ENCODE peak calls at places on chromosome 19, in five cellular contexts. U is foreskin fibroblast, B is IMR-90, V is GM23248, Y is neuronal stem cell. H is an unnamed sample.

GRCh38 chr19:49210108-49210900 is 52.7 kb downstream of the TRPM4 start:
- DNase-seq in Y (peak), U (peak), V (peak), B (no peak), H (no peak)

GRCh38 chr19:511101-511841 is 4.0 kb downstream of the TPGS1 start:
- DNase-seq in V (peak), U (no peak), B (peak), Y (no peak), H (no peak)

GRCh38 chr19:55301459-55302331 is 17.9 kb downstream of the BRSK1 start:
- DNase-seq in V (peak), U (peak), B (peak), Y (peak), H (peak)

GRCh38 chr19:10315335-10316214 is at the start of gene FDX2:
- DNase-seq in V (peak), U (peak), B (peak), Y (peak), H (peak)

GRCh38 chr19:2998642-2999041 is 21.3 kb downstream of the TLE6 start:
- DNase-seq in B (no peak), Y (no peak), V (no peak), U (no peak), H (no peak)

GRCh38 chr19:3670796-3671679 is 29.2 kb downstream of the PIP5K1C start:
- DNase-seq in B (peak), U (peak), Y (no peak), V (peak), H (peak)

GRCh38 chr19:4759388-4760284 is 31.9 kb upstream of the FEM1A start:
- DNase-seq in U (peak), V (peak), Y (peak), B (peak), H (peak)

GRCh38 chr19:750640-751423 is at the start of gene MISP:
- DNase-seq in Y (no peak), V (no peak), B (no peak), U (no peak), H (no peak)

GRCh38 chr19:6551607-6552450 is 21.0 kb downstream of the TNFSF9 start:
- DNase-seq in Y (no peak), B (no peak), U (no peak), V (peak), H (no peak)

GRCh38 chr19:29524201-29524911 is 1.4 kb upstream of the VSTM2B start:
- DNase-seq in V (peak), Y (peak), U (no peak), B (no peak), H (no peak)

GRCh38 chr19:33005440-33005839 is 33.4 kb downstream of the FAAP24 start:
- DNase-seq in V (no peak), B (no peak), U (no peak), Y (no peak), H (no peak)

GRCh38 chr19:58021541-58022282 is 12.1 kb upstream of the ZSCAN1 start:
- DNase-seq in B (peak), V (peak), Y (peak), U (peak), H (no peak)

GRCh38 chr19:45125975-45126493 is 33.1 kb downstream of the PPP1R37 start:
- DNase-seq in V (peak), U (peak), B (peak), Y (peak), H (peak)

GRCh38 chr19:13026478-13026999 is 31.3 kb downstream of the NFIX start:
- DNase-seq in B (peak), Y (no peak), V (peak), U (peak), H (peak)

GRCh38 chr19:28990522-28990921 is 222.4 kb downstream of the UQCRFS1 start:
- DNase-seq in U (no peak), Y (no peak), B (no peak), V (no peak), H (no peak)

GRCh38 chr19:10885241-10886169 is 14.2 kb downstream of the CARM1 start:
- DNase-seq in B (no peak), Y (no peak), V (peak), U (peak), H (no peak)

GRCh38 chr19:13120817-13121216 is 2.8 kb downstream of the NACC1 start:
- DNase-seq in V (peak), Y (no peak), B (peak), U (peak), H (no peak)

GRCh38 chr19:19444694-19445155 is 39.2 kb downstream of the GATAD2A start:
- DNase-seq in B (peak), Y (no peak), V (peak), U (peak), H (no peak)

GRCh38 chr19:29966594-29967249 is 24.7 kb downstream of the URI1 start:
- DNase-seq in B (peak), U (peak), Y (no peak), V (peak), H (no peak)

GRCh38 chr19:28972144-28972543 is 240.8 kb downstream of the UQCRFS1 start:
- DNase-seq in B (no peak), Y (no peak), V (no peak), U (no peak), H (no peak)

DNA sequence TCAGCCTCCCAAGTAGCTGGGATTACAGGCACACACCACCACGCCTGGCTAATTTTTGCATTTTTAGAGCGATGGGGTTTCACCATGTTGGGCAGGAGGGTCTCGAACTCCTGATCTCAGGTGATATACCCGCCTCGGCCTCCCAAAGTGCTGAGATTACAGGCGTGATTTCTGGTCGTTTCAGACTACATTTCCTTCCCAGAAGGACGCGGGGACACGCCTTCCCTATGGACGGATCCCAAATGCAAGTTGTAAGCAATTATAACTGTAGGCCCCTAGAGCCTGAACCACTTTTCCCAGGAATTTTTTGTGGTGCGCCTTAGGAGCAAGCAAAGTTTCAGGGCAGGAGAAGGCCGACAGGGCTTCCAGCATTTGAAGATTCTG is 17.8 kb upstream of the ZNF331 start:
- DNase-seq in Y (no peak), V (no peak), U (no peak), B (no peak), H (no peak)
- H3K4me3 ChIP-seq in Y (peak), V (peak), U (peak), B (peak), H (peak)

GRCh38 chr19:35206855-35207254 is 21.7 kb downstream of the FAM187B start:
- DNase-seq in Y (no peak), V (no peak), B (no peak), U (no peak), H (no peak)
- H3K4me3 ChIP-seq in Y (no peak), V (no peak), B (no peak), U (no peak), H (no peak)

DNA sequence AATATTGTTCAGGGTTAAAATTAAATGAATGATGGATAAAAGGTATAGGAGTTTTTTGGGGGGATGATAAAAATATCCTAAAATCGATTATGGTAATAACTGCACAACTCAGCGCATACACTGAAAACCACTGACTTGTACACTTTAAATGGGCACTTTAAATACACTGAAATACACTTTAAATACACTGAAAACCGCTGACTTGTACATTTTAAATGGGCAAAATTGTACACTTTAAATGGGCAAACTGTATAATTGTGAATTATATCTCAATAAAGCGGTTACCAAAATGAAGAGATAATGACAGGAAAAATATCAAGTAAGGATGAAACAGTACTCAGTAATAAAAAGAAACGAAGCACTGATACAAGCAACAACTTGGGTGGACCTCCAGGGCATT is 1.5 kb downstream of the LIG1 start:
- DNase-seq in B (no peak), V (no peak), Y (no peak), U (no peak), H (no peak)
- H3K4me3 ChIP-seq in B (no peak), V (no peak), Y (no peak), U (no peak), H (no peak)

GRCh38 chr19:34666958-34667265 is 10.0 kb downstream of the SCGB2B2 start:
- DNase-seq in B (no peak), V (no peak), U (no peak), Y (no peak), H (no peak)
- H3K4me3 ChIP-seq in B (no peak), V (no peak), U (peak), Y (no peak), H (peak)

DNA sequence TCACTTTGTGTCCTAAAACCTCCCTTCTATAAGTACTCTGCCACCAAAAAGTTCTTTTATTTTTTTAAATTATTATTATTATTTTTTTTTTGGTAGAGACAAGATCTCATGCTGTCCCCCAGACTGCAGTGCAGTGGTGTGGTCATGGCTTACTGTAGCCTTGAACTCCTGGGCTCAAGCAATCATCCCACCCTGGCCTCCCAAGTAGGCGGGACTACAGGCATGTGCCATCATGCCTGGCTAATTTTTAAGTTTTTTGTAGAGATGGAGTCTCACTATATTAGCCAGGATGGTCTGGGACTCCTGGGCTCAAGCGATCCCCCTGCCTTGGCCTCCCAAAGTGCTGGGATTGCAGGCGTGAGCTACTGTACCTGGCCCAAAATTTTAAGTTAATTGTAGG is 29.1 kb upstream of the GPI start:
- DNase-seq in B (no peak), U (no peak), Y (no peak), V (no peak), H (no peak)
- H3K4me3 ChIP-seq in B (no peak), U (no peak), Y (no peak), V (no peak), H (no peak)

DNA sequence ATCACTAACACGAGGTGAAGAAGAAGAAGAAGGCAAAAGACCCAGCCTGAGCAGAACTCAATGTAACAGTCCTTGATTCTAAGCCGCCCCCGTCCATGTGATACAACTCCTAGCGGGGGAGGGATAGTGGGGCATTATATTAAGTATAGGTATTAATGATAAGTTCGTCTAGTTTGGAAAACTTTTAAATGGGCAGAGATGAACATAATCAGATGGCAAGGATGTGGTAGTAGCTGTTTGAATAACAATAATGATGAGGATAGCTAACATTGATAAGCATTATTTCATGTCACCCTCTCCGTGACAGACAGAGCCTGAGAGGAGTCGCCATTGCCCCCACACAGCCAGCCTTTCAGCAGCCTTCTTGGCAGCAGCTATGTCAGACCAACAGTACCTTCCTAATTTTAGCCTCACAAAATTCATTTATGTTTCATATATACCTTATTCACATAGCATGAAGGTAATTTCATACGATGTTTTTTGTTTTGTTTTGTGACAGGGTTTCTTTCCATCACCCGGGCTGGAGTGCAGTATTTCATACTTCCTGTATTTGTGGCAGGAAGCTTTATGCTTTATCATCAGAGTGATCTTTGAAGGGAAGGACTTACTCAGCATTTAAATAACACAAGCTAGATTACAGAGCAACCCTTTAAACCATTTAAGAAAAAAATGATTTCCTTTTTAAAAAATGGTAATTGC is 64.4 kb upstream of the NPAS1 start:
- DNase-seq in B (peak), Y (no peak), U (peak), V (peak), H (no peak)
- H3K4me3 ChIP-seq in B (no peak), Y (no peak), U (no peak), V (peak), H (no peak)

GRCh38 chr19:43505186-43505456 is 575 bp upstream of the PHLDB3 start:
- DNase-seq in U (no peak), Y (no peak), B (no peak), V (no peak), H (no peak)
- H3K4me3 ChIP-seq in U (peak), Y (peak), B (no peak), V (peak), H (no peak)

H was measured in gastrocnemius medialis.